ENCODE peak calls at places on chromosomes 6 and 20, in five cellular contexts. F is OCI-LY7; S is CD4-positive, alpha-beta memory T cell; Q is A549; T is fibroblast of mammary gland. O is an unnamed sample.

GRCh38 chr20:52500150-52500549 is 308.6 kb upstream of the ZFP64 start:
- DNase-seq in F (no peak), S (no peak), Q (no peak), T (no peak), O (no peak)

GRCh38 chr6:25961619-25962367 is 809 bp upstream of the TRIM38 start:
- DNase-seq in F (peak; percentile 34), S (no peak), Q (peak; percentile 5), T (peak; percentile 13), O (no peak)

GRCh38 chr20:43946659-43947315 is 32.1 kb downstream of the TOX2 start:
- DNase-seq in F (no peak), S (no peak), Q (no peak), T (no peak), O (no peak)

GRCh38 chr20:25205277-25206062 is 10.0 kb downstream of the ENTPD6 start:
- DNase-seq in F (no peak), S (no peak), Q (no peak), T (no peak), O (no peak)

GRCh38 chr6:145244712-145245111 is 490.6 kb downstream of the EPM2A start:
- DNase-seq in F (no peak), S (no peak), Q (no peak), T (peak; percentile 20), O (no peak)

GRCh38 chr20:9072741-9073310 is 3.9 kb downstream of the PLCB4 start:
- DNase-seq in F (no peak), S (no peak), Q (peak; percentile 29), T (no peak), O (no peak)

GRCh38 chr6:44386364-44386928 is 1.1 kb upstream of the CDC5L start:
- DNase-seq in F (no peak), S (no peak), Q (no peak), T (no peak), O (peak; percentile 4)

GRCh38 chr20:4112490-4113420 is 97.4 kb upstream of the RNF24 start:
- DNase-seq in F (no peak), S (no peak), Q (no peak), T (peak; percentile 66), O (no peak)

GRCh38 chr6:135321012-135321621 is 140.0 kb downstream of the MYB start:
- DNase-seq in F (no peak), S (no peak), Q (no peak), T (no peak), O (no peak)

GRCh38 chr6:44430322-44430721 is 42.8 kb downstream of the CDC5L start:
- DNase-seq in F (no peak), S (no peak), Q (no peak), T (no peak), O (peak; percentile 29)

GRCh38 chr6:3610206-3610605 is 141.3 kb downstream of the PXDC1 start:
- DNase-seq in F (no peak), S (no peak), Q (peak; percentile 24), T (peak; percentile 34), O (no peak)

GRCh38 chr20:46351357-46352058 is 43.2 kb upstream of the CDH22 start:
- DNase-seq in F (no peak), S (no peak), Q (no peak), T (no peak), O (no peak)

GRCh38 chr6:143400258-143401059 is 50.0 kb downstream of the ADAT2 start:
- DNase-seq in F (peak; percentile 3), S (peak; percentile 19), Q (no peak), T (no peak), O (no peak)

GRCh38 chr20:32752458-32753250 is 9.4 kb upstream of the COMMD7 start:
- DNase-seq in F (no peak), S (no peak), Q (no peak), T (peak; percentile 89), O (no peak)

GRCh38 chr6:13454286-13455221 is 32.8 kb downstream of the GFOD1 start:
- DNase-seq in F (peak; percentile 41), S (peak; percentile 59), Q (no peak), T (peak; percentile 87), O (peak; percentile 71)

GRCh38 chr20:23100021-23100753 is 14.1 kb upstream of the CD93 start:
- DNase-seq in F (no peak), S (no peak), Q (no peak), T (no peak), O (no peak)

GRCh38 chr6:73263570-73263909 is 544 bp upstream of the KHDC1 start:
- DNase-seq in F (peak; percentile 42), S (no peak), Q (no peak), T (no peak), O (no peak)

GRCh38 chr6:2529217-2529719 is 221.5 kb downstream of the MYLK4 start:
- DNase-seq in F (no peak), S (no peak), Q (no peak), T (no peak), O (no peak)

GRCh38 chr6:37547564-37548061 is 47.9 kb upstream of the CCDC167 start:
- DNase-seq in F (peak; percentile 76), S (no peak), Q (no peak), T (peak; percentile 65), O (peak; percentile 47)

GRCh38 chr20:5621305-5621704 is 128.9 kb upstream of the SHLD1 start:
- DNase-seq in F (no peak), S (no peak), Q (no peak), T (peak; percentile 31), O (no peak)

GRCh38 chr6:28263946-28264345 is 3.0 kb upstream of the ZSCAN26 start:
- DNase-seq in F (no peak), S (no peak), Q (no peak), T (no peak), O (no peak)

GRCh38 chr6:28254340-28254618 is 2.2 kb upstream of the ZKSCAN4 start:
- DNase-seq in F (no peak), S (no peak), Q (no peak), T (no peak), O (no peak)

GRCh38 chr6:28257042-28257441 is 2.1 kb upstream of the NKAPL start:
- DNase-seq in F (no peak), S (no peak), Q (no peak), T (no peak), O (no peak)

GRCh38 chr6:28264834-28265401 is 2.0 kb upstream of the ZSCAN26 start:
- DNase-seq in F (no peak), S (no peak), Q (no peak), T (no peak), O (no peak)

GRCh38 chr6:28258877-28259777 is at the start of gene NKAPL:
- DNase-seq in F (no peak), S (peak; percentile 44), Q (no peak), T (peak; percentile 80), O (no peak)
- H3K4me3 ChIP-seq in F (no peak within 1 kb of the TSS), S (no peak within 1 kb of the TSS), Q (no peak within 1 kb of the TSS), T (peak within 1 kb of the TSS; percentile 40), O (peak within 1 kb of the TSS; percentile 42)

DNA sequence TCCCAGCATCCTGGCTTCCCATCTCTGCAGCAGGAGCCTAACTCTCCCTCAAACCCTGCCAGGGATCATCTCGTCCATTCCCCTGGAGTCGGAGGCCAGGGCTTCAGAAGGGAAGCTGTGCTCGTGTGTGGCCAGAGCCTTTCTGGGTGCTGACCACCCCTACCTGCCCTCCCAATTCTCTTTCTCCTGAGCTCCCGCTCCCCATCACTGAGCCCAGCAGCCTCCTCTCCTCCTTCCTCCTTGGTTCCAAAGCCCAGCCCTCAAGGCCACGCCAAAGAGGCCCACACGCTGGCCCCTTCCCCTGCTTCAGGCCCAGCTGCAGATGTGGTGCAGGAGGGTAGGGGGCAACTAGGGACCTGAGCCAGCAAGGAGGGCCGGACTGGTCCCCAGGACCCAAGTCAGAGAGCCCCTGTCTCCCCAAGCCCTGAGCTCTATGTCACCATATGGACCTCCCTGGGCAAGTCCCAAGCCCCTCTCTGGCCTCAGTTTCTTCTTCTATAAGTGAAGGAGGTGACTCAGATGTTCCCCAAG is 1.3 kb downstream of the FAM83C start:
- DNase-seq in F (no peak), S (no peak), Q (no peak), T (no peak), O (no peak)
- H3K4me3 ChIP-seq in F (no peak overlapping the region), S (no peak overlapping the region), Q (no peak overlapping the region), T (no peak overlapping the region), O (no peak overlapping the region)

GRCh38 chr6:30352550-30352949 is 7.6 kb downstream of the RPP21 start:
- DNase-seq in F (no peak), S (no peak), Q (no peak), T (no peak), O (no peak)
- H3K4me3 ChIP-seq in F (no peak overlapping the region), S (no peak overlapping the region), Q (no peak overlapping the region), T (no peak overlapping the region), O (no peak overlapping the region)

GRCh38 chr6:100514603-100515002 is 49.9 kb upstream of the SIM1 start:
- DNase-seq in F (no peak), S (no peak), Q (no peak), T (no peak), O (no peak)

GRCh38 chr6:100517633-100518032 is 52.9 kb upstream of the SIM1 start:
- DNase-seq in F (no peak), S (no peak), Q (no peak), T (no peak), O (no peak)

GRCh38 chr6:100518588-100518987 is 53.9 kb upstream of the SIM1 start:
- DNase-seq in F (no peak), S (no peak), Q (no peak), T (no peak), O (no peak)
- H3K4me3 ChIP-seq in F (no peak overlapping the region), S (no peak overlapping the region), Q (no peak overlapping the region), T (no peak overlapping the region), O (no peak overlapping the region)

GRCh38 chr20:41142914-41143313 is 5.6 kb downstream of the PLCG1 start:
- DNase-seq in F (peak; percentile 50), S (peak; percentile 54), Q (no peak), T (no peak), O (no peak)

GRCh38 chr20:41145317-41145716 is 8.0 kb downstream of the PLCG1 start:
- DNase-seq in F (no peak), S (no peak), Q (no peak), T (no peak), O (no peak)

GRCh38 chr20:41148956-41149355 is 11.6 kb downstream of the PLCG1 start:
- DNase-seq in F (no peak), S (no peak), Q (no peak), T (no peak), O (no peak)

GRCh38 chr20:41143354-41143753 is 6.0 kb downstream of the PLCG1 start:
- DNase-seq in F (no peak), S (no peak), Q (no peak), T (no peak), O (no peak)

DNA sequence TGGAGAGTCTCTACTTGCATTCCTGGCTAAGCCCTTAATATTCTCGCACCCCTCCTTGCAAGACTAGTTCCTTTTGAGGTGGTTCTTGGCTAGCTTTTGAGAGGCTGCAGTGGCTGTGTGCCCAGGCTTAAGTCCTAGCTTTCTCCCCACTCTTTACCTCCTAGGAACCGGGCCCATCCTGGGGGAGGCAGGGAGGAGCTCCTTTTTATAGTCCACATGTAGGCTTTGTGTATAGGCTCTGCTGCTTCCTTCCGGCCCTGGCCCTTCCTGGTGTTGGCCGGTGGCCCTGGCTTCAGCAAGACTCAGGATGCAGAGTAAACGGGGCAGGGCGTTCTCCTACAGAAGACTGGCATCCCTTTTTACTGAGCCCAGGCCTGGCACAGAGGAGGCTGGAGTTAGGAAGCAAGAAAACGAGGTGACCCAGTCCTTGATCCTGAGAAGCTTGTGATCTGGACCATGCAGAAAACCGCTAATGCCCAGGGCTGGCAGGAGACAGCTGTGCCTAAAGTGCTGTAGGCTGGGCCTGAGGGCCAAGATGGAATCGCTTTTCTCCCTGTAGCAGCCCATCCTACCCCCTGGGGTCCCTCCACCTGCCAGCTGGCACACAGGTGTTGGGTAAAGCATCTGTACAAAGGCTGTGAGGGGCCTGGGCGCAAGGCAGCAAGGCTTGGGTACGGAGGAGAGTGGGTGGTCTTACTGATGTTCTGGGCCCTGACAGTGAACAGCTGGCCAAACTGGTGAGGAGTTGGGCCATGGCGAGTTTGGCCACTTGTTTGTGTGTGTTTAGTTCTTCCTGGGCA is 8.7 kb downstream of the PLCG1 start:
- DNase-seq in F (peak; percentile 67), S (no peak), Q (no peak), T (peak; percentile 25), O (no peak)
- H3K4me3 ChIP-seq in F (peak overlapping the region; percentile 20), S (no peak overlapping the region), Q (no peak overlapping the region), T (no peak overlapping the region), O (no peak overlapping the region)